ENCODE peak calls at places on chromosome 17, in four cellular contexts. F is Karpas-422, A is fibroblast of lung, R is IMR-90. X is an unnamed sample. For H3K4me1, the result is how much of the 10 kb centered on the place peaks cover.

GRCh38 chr17:18115517-18115916 is 7.0 kb downstream of the MYO15A start:
- DNase-seq in F (no peak), A (no peak), R (no peak), X (no peak)

GRCh38 chr17:2213291-2213960 is 90.2 kb downstream of the SMG6 start:
- DNase-seq in F (no peak), A (peak), R (peak), X (no peak)

GRCh38 chr17:56231693-56232092 is 78.4 kb downstream of the ANKFN1 start:
- DNase-seq in F (no peak), A (no peak), R (no peak), X (no peak)

GRCh38 chr17:8226536-8227237 is 16.3 kb upstream of the AURKB start:
- DNase-seq in F (peak), A (peak), R (peak), X (no peak)

GRCh38 chr17:27533874-27534815 is 77.9 kb downstream of the KSR1 start:
- DNase-seq in F (no peak), A (peak), R (peak), X (no peak)

GRCh38 chr17:80758793-80759673 is 214.4 kb downstream of the RPTOR start:
- DNase-seq in F (no peak), A (peak), R (peak), X (no peak)

GRCh38 chr17:69761011-69761410 is 314.0 kb upstream of the KCNJ16 start:
- DNase-seq in F (no peak), A (no peak), R (peak), X (no peak)

GRCh38 chr17:81165246-81166032 is at the start of gene PVALEF:
- DNase-seq in F (no peak), A (no peak), R (no peak), X (no peak)

GRCh38 chr17:8163978-8164814 is 1.4 kb upstream of the VAMP2 start:
- DNase-seq in F (peak), A (peak), R (peak), X (no peak)

GRCh38 chr17:6279659-6280058 is 155.3 kb downstream of the AIPL1 start:
- DNase-seq in F (peak), A (no peak), R (no peak), X (peak)

GRCh38 chr17:63452091-63452978 is 6.2 kb upstream of the CYB561 start:
- DNase-seq in F (no peak), A (no peak), R (no peak), X (no peak)

GRCh38 chr17:74923538-74924249 is 379 bp upstream of the OTOP2 start:
- DNase-seq in F (peak), A (peak), R (peak), X (no peak)

GRCh38 chr17:71084219-71084618 is 914.9 kb downstream of the KCNJ2 start:
- DNase-seq in F (peak), A (peak), R (peak), X (no peak)

GRCh38 chr17:73956595-73957465 is 246.6 kb upstream of the RPL38 start:
- DNase-seq in F (peak), A (peak), R (no peak), X (no peak)

GRCh38 chr17:63993368-63993990 is 4.7 kb upstream of the PRR29 start:
- DNase-seq in F (no peak), A (no peak), R (no peak), X (peak)

GRCh38 chr17:59827721-59828477 is 64.8 kb downstream of the TUBD1 start:
- DNase-seq in F (no peak), A (no peak), R (no peak), X (no peak)
- H3K4me1 ChIP-seq in F (half or more), A (under half), R (under half), X (under half)

DNA sequence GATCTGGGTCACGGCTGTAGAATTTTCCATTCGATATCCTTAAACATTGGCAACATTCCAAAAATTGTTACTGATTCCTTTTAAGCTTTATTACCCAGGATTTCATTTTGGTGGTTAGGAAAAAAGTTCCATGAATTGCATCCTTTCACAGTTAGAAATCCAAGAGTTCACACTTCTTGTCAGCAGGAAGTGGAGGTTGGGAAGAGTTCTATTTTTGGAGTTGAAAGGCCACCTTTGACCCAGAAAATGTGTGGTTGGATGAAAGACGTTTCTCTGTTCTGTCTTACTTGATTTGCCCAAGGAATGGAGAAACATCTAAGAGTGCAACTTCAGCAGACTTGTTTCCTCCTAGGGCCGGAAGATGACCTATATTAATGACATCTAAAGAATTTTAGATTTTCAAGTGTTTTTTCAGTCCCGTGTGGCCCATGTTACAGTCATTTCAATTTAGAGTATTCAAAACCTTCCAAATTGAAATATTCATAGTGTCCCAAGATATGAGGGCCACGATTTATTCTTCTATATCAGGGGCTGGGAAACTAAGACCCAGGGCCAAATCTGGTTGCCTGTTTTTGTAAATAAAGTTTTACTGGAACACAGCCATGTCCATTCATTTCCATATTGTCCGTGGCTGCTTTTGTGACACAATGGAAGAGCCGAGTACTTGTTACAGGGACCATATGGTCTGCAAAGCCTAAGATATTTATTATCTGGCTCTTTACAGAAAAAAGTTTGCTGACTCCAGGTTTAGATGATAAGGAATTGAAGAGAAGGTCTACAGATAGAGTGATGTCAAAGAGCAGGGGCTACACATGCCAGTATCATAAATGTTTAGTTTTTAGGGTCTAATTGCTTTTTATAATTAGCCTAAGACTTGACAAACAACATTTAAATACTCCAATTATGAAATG is 50.2 kb downstream of the CDK5R1 start:
- DNase-seq in F (no peak), A (peak), R (peak), X (no peak)
- H3K27ac ChIP-seq in F (no peak), A (no peak), R (no peak), X (no peak)

DNA sequence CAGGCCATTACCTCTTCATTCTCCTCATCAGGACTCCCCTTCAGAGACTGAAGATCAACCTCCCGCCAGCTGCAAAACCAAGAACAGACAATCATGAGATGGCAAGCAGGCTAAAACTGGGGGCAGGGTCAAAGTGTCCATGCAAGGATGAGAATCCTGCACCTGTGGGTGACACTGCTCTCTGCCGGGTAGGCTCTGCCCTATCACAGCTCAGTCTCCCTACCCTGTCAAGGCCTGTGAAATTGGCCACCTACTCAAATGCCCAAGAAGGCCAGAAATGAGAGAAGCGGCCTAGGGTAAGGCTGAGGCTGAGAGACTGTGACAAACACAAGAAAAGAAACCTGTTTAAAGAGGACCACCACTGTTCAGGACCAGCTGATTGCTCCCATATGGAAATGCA is 34.3 kb downstream of the STH start:
- DNase-seq in F (no peak), A (no peak), R (no peak), X (no peak)
- H3K4me1 ChIP-seq in F (under half), A (under half), R (under half), X (under half)

GRCh38 chr17:50615818-50616217 is 18.9 kb upstream of the ABCC3 start:
- DNase-seq in F (no peak), A (no peak), R (peak), X (no peak)
- H3K27ac ChIP-seq in F (no peak), A (no peak), R (no peak), X (no peak)

DNA sequence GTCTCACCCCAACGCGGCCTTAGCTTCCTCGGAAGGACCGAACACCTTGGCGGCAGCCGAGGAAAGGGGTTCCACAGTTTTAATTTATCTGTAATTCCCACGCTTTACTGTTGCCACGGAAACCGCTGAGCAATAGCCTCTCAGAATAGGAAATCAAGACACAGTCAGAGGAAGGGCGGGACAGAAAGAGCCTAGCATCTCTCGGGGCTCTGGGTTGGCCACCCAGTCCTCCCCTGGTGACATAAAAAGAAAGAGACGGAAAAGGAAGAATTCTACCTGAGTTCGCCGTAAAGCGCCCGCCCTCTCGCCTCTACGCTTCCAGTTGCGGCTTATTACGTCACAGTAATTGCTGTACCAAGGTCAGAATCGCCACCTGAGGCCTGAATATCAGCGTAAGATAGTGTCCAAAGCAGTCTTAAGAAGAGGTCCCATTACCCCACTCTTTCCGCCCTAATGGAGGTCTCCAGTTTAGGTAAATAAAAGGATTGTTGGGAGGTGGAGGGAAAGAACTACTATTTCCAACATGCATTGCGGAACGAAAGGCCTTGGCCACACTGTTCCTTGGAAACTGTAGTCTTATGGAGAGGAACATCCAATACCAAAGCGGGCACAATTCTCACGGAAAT is 761 bp upstream of the NBR1 start:
- DNase-seq in F (peak), A (peak), R (peak), X (peak)
- H3K4me1 ChIP-seq in F (under half), A (under half), R (under half), X (under half)

GRCh38 chr17:82334204-82334621 is 647 bp upstream of the SECTM1 start:
- DNase-seq in F (no peak), A (no peak), R (no peak), X (peak)

GRCh38 chr17:82334622-82335394 is 1.2 kb upstream of the SECTM1 start:
- DNase-seq in F (no peak), A (peak), R (peak), X (peak)

GRCh38 chr17:82331345-82331939 is 2.1 kb downstream of the SECTM1 start:
- DNase-seq in F (no peak), A (no peak), R (no peak), X (no peak)

GRCh38 chr17:82332669-82333278 is 792 bp downstream of the SECTM1 start:
- DNase-seq in F (no peak), A (peak), R (peak), X (peak)

GRCh38 chr17:82333279-82334171 is at the start of gene SECTM1:
- DNase-seq in F (no peak), A (no peak), R (peak), X (peak)
- H3K27ac ChIP-seq in F (no peak), A (peak), R (peak), X (peak)

GRCh38 chr17:42019509-42020404 is at the start of gene NKIRAS2:
- DNase-seq in F (peak), A (peak), R (peak), X (peak)
- H3K4me1 ChIP-seq in F (under half), A (under half), R (under half), X (under half)

GRCh38 chr17:59220328-59221158 is at the start of gene GDPD1:
- DNase-seq in F (peak), A (peak), R (peak), X (peak)
- H3K27ac ChIP-seq in F (no peak), A (no peak), R (peak), X (no peak)

GRCh38 chr17:66443601-66444000 is 141.2 kb downstream of the PRKCA start:
- DNase-seq in F (no peak), A (no peak), R (no peak), X (no peak)
- H3K4me1 ChIP-seq in F (under half), A (under half), R (under half), X (under half)